ENCODE peak calls at places on chromosomes 1 and 21, in eight cellular contexts. I is heart left ventricle, F is cardiac fibroblast, D is fibroblast of mammary gland, V is fibroblast of the aortic adventitia, S is brain microvascular endothelial cell, M is mesothelial cell of epicardium, J is heart right ventricle. Q is an unnamed sample.

GRCh38 chr1:185245466-185245865 is 71.6 kb downstream of the IVNS1ABP start:
- DNase-seq in I (no peak), F (peak; percentile 28), D (peak; percentile 14), V (peak; percentile 10), S (no peak), M (no peak), J (no peak), Q (no peak)

GRCh38 chr1:209086486-209087192 is 496.9 kb upstream of the CAMK1G start:
- DNase-seq in I (no peak), F (no peak), D (no peak), V (no peak), S (no peak), M (no peak), J (no peak), Q (no peak)

GRCh38 chr1:7292033-7292681 is 478.9 kb upstream of the VAMP3 start:
- DNase-seq in I (no peak), F (no peak), D (peak; percentile 54), V (peak; percentile 28), S (no peak), M (no peak), J (no peak), Q (no peak)

GRCh38 chr21:31520506-31521163 is 138.9 kb upstream of the SOD1 start:
- DNase-seq in I (no peak), F (no peak), D (no peak), V (no peak), S (peak; percentile 40), M (no peak), J (no peak), Q (no peak)

GRCh38 chr1:198651685-198652400 is 13.0 kb downstream of the PTPRC start:
- DNase-seq in I (no peak), F (no peak), D (no peak), V (no peak), S (no peak), M (no peak), J (no peak), Q (no peak)

GRCh38 chr1:183385746-183386145 is 32.4 kb downstream of the NMNAT2 start:
- DNase-seq in I (no peak), F (peak; percentile 21), D (peak; percentile 4), V (no peak), S (peak; percentile 7), M (no peak), J (no peak), Q (no peak)

GRCh38 chr1:91699339-91699970 is 186.5 kb downstream of the TGFBR3 start:
- DNase-seq in I (peak; percentile 44), F (peak; percentile 89), D (peak; percentile 97), V (peak; percentile 93), S (peak; percentile 37), M (no peak), J (peak; percentile 48), Q (no peak)

GRCh38 chr1:153565529-153566374 is at the start of gene S100A2:
- DNase-seq in I (no peak), F (peak; percentile 97), D (peak; percentile 96), V (peak; percentile 92), S (peak; percentile 77), M (no peak), J (no peak), Q (peak; percentile 43)

GRCh38 chr1:48027533-48027835 is 30.3 kb upstream of the TRABD2B start:
- DNase-seq in I (no peak), F (no peak), D (no peak), V (no peak), S (no peak), M (no peak), J (no peak), Q (no peak)

GRCh38 chr1:181101581-181102226 is 13.2 kb downstream of the IER5 start:
- DNase-seq in I (no peak), F (peak; percentile 80), D (peak; percentile 69), V (peak; percentile 54), S (no peak), M (no peak), J (no peak), Q (no peak)

GRCh38 chr1:116203192-116203723 is 92.1 kb downstream of the MAB21L3 start:
- DNase-seq in I (no peak), F (no peak), D (no peak), V (no peak), S (no peak), M (no peak), J (no peak), Q (no peak)

GRCh38 chr1:47551971-47552528 is 114.2 kb downstream of the FOXD2 start:
- DNase-seq in I (no peak), F (no peak), D (no peak), V (no peak), S (no peak), M (no peak), J (no peak), Q (no peak)

GRCh38 chr1:12453400-12454343 is 164.3 kb downstream of the DHRS3 start:
- DNase-seq in I (no peak), F (no peak), D (no peak), V (no peak), S (no peak), M (no peak), J (no peak), Q (no peak)

GRCh38 chr21:16773206-16773605 is 739.6 kb upstream of the CXADR start:
- DNase-seq in I (no peak), F (peak; percentile 58), D (no peak), V (peak; percentile 32), S (no peak), M (no peak), J (no peak), Q (no peak)

GRCh38 chr1:51445346-51446090 is 73.5 kb downstream of the EPS15 start:
- DNase-seq in I (no peak), F (no peak), D (peak; percentile 17), V (peak; percentile 41), S (no peak), M (no peak), J (no peak), Q (no peak)

DNA sequence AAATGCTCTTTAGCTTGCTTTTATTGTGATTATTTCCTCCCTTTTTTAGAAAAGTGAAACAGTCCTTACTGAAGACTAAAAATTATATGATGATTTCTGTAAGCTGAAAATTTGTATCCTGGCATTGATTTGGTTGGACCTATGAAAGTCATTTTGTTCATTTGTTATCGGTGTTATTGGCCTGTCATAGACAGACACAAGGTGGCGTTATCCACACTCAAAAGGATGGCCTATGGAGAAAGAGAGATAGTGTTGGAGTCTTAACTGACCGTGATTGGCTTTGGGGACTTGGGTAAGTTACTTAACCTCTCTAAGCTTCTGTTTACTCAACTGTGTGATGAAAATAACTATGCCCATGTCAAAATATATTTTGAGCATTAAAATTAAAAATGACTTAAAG is 203.6 kb upstream of the CHODL start:
- DNase-seq in I (no peak), F (peak; percentile 19), D (peak; percentile 0), V (no peak), S (no peak), M (no peak), J (no peak), Q (no peak)
- TF ChIP-seq CTCF in I (peak; percentile 36), F (no peak), D (peak; percentile 15), V (no peak), S (peak; percentile 39), M (no peak), J (peak; percentile 52), Q (no peak)

GRCh38 chr1:9946315-9946714 is 3.0 kb downstream of the NMNAT1 start:
- DNase-seq in I (no peak), F (no peak), D (no peak), V (no peak), S (no peak), M (no peak), J (no peak), Q (no peak)

GRCh38 chr1:9942939-9943807 is at the start of the genes LZIC and NMNAT1:
- DNase-seq in I (peak; percentile 93), F (peak; percentile 96), D (peak; percentile 95), V (peak; percentile 92), S (peak; percentile 91), M (peak; percentile 89), J (peak; percentile 92), Q (peak; percentile 92)

DNA sequence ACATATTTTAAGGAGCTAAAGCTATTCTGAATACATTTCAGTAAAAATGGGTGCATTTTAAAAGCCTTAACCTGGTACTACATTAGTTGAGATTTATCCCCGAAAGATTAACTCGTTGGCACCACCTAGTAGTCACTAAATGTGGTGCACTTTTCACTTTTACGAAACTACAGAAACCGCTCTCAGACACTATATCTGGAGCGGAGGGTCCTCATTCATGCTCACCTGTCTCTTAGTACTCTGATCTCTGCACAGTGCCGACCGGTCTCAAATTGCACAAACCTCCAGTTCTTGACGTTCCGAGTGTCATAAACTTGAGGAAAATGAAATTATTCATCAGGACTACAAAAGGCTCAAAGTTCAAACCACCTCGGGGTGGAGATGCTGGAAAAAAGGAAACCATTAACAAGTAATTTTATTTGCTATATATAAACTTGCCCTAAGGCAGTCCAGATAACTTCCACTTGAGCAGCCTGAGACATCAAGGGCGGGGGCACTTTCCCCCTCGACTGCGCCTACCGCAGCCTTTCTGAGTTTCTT is 722 bp downstream of the LZIC start:
- DNase-seq in I (no peak), F (peak; percentile 74), D (peak; percentile 72), V (peak; percentile 78), S (peak; percentile 56), M (no peak), J (no peak), Q (peak; percentile 18)
- TF ChIP-seq CTCF in I (peak; percentile 22), F (peak; percentile 57), D (peak; percentile 65), V (peak; percentile 58), S (peak; percentile 63), M (peak; percentile 57), J (peak; percentile 53), Q (no peak)

DNA sequence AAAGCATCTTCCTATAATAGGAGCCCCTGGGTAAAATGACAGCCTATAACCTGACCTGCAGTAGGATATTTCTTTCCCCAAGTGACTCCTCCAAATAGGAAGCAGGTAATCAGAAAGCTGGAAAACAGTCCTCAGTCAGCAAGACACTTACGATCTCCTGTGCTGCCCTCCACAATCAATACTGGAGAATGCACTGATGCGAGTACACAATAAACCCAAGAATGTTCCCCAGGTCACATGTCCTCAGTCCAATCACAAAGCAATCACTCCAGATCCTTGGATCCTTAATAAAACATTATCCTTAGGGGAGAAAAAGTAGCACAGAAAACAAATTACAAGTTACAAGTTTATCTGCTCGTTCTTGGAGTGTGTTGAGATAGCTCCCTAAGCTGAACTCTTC is 233.1 kb downstream of the SLC45A1 start:
- DNase-seq in I (no peak), F (no peak), D (no peak), V (no peak), S (no peak), M (no peak), J (no peak), Q (no peak)
- TF ChIP-seq CTCF in I (no peak), F (no peak), D (no peak), V (no peak), S (no peak), M (no peak), J (no peak), Q (no peak)

DNA sequence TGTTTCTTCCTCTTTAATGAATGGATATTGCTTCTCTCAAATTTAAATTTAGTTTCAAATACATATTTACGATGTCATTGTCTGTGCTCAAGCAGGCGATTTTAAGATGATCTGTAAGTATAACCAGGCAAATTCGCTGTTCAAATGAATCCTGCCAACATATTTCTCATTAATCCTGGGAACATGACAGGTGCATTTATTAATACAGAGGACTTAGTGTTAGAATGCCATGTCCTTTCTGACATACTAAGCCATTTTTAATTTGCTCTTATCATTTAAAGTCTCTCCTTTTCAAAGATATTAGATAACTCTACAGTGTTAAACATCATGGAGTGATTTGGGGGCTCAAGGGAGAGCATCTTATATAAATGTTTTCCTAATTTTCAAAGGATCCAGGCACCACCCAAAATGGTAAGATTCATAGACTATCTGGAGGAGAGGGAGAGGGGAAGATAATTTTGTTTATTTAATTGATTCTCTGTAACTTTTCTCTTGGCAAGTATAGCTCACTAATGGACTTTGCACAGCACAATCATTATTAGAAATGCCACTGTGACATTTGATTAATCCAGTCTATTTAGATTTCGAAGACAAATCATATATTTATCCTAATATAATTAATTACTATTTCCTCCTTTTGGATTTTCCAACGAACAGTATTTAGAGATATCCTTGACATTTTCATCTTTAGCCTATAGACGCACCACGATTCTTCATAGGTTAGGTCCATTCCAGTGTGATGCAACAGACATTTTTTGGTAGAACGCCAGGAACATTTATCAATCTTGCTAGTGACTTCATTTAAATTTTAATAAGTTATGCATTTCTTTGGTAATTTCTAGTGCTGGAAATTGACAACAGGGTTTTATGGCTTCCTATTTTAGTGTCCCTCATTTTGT is 152.5 kb downstream of the GRIK1 start:
- DNase-seq in I (no peak), F (no peak), D (no peak), V (no peak), S (no peak), M (no peak), J (no peak), Q (no peak)
- TF ChIP-seq CTCF in I (no peak), F (no peak), D (no peak), V (no peak), S (no peak), M (no peak), J (no peak), Q (no peak)